ENCODE peak calls at places on chromosomes 4 and X, in four cellular contexts. One of them, this sample, is unnamed.

GRCh38 chrX:40084471-40084870 is 13.3 kb downstream of the BCOR start:
- DNase-seq in SK-N-SH: no peak
- DNase-seq in choroid plexus epithelial cell: no peak
- DNase-seq in MM.1S: no peak
- DNase-seq in this sample: no peak

GRCh38 chr4:112726041-112726440 is 89.1 kb downstream of the LARP7 start:
- DNase-seq in SK-N-SH: no peak
- DNase-seq in choroid plexus epithelial cell: no peak
- DNase-seq in MM.1S: no peak
- DNase-seq in this sample: no peak

GRCh38 chr4:176534566-176534965 is 214.8 kb downstream of the SPCS3 start:
- DNase-seq in SK-N-SH: no peak
- DNase-seq in choroid plexus epithelial cell: peak
- DNase-seq in MM.1S: no peak
- DNase-seq in this sample: no peak

GRCh38 chr4:61200991-61201526 is 933 bp downstream of the ADGRL3 start:
- DNase-seq in SK-N-SH: peak
- DNase-seq in choroid plexus epithelial cell: peak
- DNase-seq in MM.1S: no peak
- DNase-seq in this sample: no peak

GRCh38 chr4:126271266-126271665 is 956.5 kb downstream of the FAT4 start:
- DNase-seq in SK-N-SH: no peak
- DNase-seq in choroid plexus epithelial cell: peak
- DNase-seq in MM.1S: no peak
- DNase-seq in this sample: no peak

GRCh38 chr4:93409035-93409434 is 419.5 kb upstream of the ATOH1 start:
- DNase-seq in SK-N-SH: no peak
- DNase-seq in choroid plexus epithelial cell: no peak
- DNase-seq in MM.1S: no peak
- DNase-seq in this sample: no peak

GRCh38 chr4:10281996-10282395 is 165.4 kb upstream of the WDR1 start:
- DNase-seq in SK-N-SH: no peak
- DNase-seq in choroid plexus epithelial cell: peak
- DNase-seq in MM.1S: no peak
- DNase-seq in this sample: no peak

GRCh38 chr4:81466841-81467671 is 4.7 kb downstream of the RASGEF1B start:
- DNase-seq in SK-N-SH: peak
- DNase-seq in choroid plexus epithelial cell: peak
- DNase-seq in MM.1S: peak
- DNase-seq in this sample: peak

GRCh38 chr4:48175328-48175727 is 41.3 kb upstream of the TXK start:
- DNase-seq in SK-N-SH: no peak
- DNase-seq in choroid plexus epithelial cell: no peak
- DNase-seq in MM.1S: no peak
- DNase-seq in this sample: no peak

GRCh38 chr4:23934915-23935314 is 45.1 kb upstream of the PPARGC1A start:
- DNase-seq in SK-N-SH: no peak
- DNase-seq in choroid plexus epithelial cell: peak
- DNase-seq in MM.1S: no peak
- DNase-seq in this sample: peak

GRCh38 chr4:156961241-156962068 is 10.1 kb downstream of the PDGFC start:
- DNase-seq in SK-N-SH: no peak
- DNase-seq in choroid plexus epithelial cell: no peak
- DNase-seq in MM.1S: no peak
- DNase-seq in this sample: no peak

GRCh38 chr4:153595894-153596601 is 88.0 kb upstream of the TLR2 start:
- DNase-seq in SK-N-SH: no peak
- DNase-seq in choroid plexus epithelial cell: no peak
- DNase-seq in MM.1S: no peak
- DNase-seq in this sample: no peak

GRCh38 chrX:13432776-13433605 is 113.1 kb upstream of the ATXN3L start:
- DNase-seq in SK-N-SH: no peak
- DNase-seq in choroid plexus epithelial cell: peak
- DNase-seq in MM.1S: no peak
- DNase-seq in this sample: no peak

GRCh38 chrX:1453951-1454785 is 1.5 kb upstream of the ASMTL start:
- DNase-seq in SK-N-SH: peak
- DNase-seq in choroid plexus epithelial cell: peak
- DNase-seq in MM.1S: peak
- DNase-seq in this sample: peak

GRCh38 chr4:1065732-1066131 is 47.6 kb downstream of the RNF212 start:
- DNase-seq in SK-N-SH: no peak
- DNase-seq in choroid plexus epithelial cell: no peak
- DNase-seq in MM.1S: no peak
- DNase-seq in this sample: no peak

GRCh38 chr4:147596377-147596776 is 20.8 kb upstream of the TMEM184C start:
- DNase-seq in SK-N-SH: no peak
- DNase-seq in choroid plexus epithelial cell: peak
- DNase-seq in MM.1S: no peak
- DNase-seq in this sample: no peak

GRCh38 chr4:113122066-113122465 is 72.6 kb downstream of the ANK2 start:
- DNase-seq in SK-N-SH: no peak
- DNase-seq in choroid plexus epithelial cell: no peak
- DNase-seq in MM.1S: no peak
- DNase-seq in this sample: no peak

GRCh38 chrX:78614264-78614663 is 44.9 kb downstream of the RTL3 start:
- DNase-seq in SK-N-SH: no peak
- DNase-seq in choroid plexus epithelial cell: no peak
- DNase-seq in MM.1S: no peak
- DNase-seq in this sample: no peak

GRCh38 chr4:128488055-128488705 is 200.6 kb upstream of the PGRMC2 start:
- DNase-seq in SK-N-SH: no peak
- DNase-seq in choroid plexus epithelial cell: no peak
- DNase-seq in MM.1S: no peak
- DNase-seq in this sample: no peak

GRCh38 chrX:27186671-27187070 is 276.5 kb downstream of the PPP4R3C start:
- DNase-seq in SK-N-SH: peak
- DNase-seq in choroid plexus epithelial cell: peak
- DNase-seq in MM.1S: peak
- DNase-seq in this sample: no peak

GRCh38 chr4:183905081-183905592 is at the start of gene STOX2:
- DNase-seq in SK-N-SH: peak
- DNase-seq in choroid plexus epithelial cell: peak
- DNase-seq in MM.1S: no peak
- DNase-seq in this sample: peak

GRCh38 chr4:168633474-168633873 is 136.6 kb downstream of the PALLD start:
- DNase-seq in SK-N-SH: no peak
- DNase-seq in choroid plexus epithelial cell: no peak
- DNase-seq in MM.1S: no peak
- DNase-seq in this sample: no peak

GRCh38 chr4:87805971-87806370 is 6.6 kb downstream of the IBSP start:
- DNase-seq in SK-N-SH: no peak
- DNase-seq in choroid plexus epithelial cell: peak
- DNase-seq in MM.1S: no peak
- DNase-seq in this sample: no peak

GRCh38 chr4:75702919-75703411 is 21.4 kb upstream of the USO1 start:
- DNase-seq in SK-N-SH: peak
- DNase-seq in choroid plexus epithelial cell: no peak
- DNase-seq in MM.1S: no peak
- DNase-seq in this sample: no peak
- H3K4me3 ChIP-seq in SK-N-SH: no peak
- H3K4me3 ChIP-seq in choroid plexus epithelial cell: no peak
- H3K4me3 ChIP-seq in MM.1S: no peak
- H3K4me3 ChIP-seq in this sample: no peak

DNA sequence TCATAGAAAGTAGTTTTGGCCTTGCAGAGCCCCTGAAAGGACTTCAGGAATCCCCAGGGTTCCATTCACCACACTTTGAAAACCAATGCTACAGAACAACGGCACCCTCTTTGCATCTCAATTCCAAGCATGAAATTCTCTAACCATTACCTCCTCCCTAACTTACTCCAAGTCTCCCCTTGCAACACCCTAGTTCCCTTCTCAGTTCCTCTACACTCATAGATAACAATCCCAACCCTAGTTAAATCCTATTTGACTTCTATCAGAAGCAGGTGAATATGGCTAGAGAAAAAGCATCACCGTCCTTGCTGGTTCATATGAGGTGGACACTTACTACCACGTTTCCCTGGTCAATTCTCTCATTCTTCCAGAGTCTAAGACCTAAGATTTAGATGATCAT is 2.4 kb downstream of the RCHY1 start:
- DNase-seq in SK-N-SH: no peak
- DNase-seq in choroid plexus epithelial cell: no peak
- DNase-seq in MM.1S: no peak
- DNase-seq in this sample: no peak
- H3K4me3 ChIP-seq in SK-N-SH: no peak
- H3K4me3 ChIP-seq in choroid plexus epithelial cell: no peak
- H3K4me3 ChIP-seq in MM.1S: peak
- H3K4me3 ChIP-seq in this sample: no peak

GRCh38 chr4:25320374-25321172 is 8.0 kb downstream of the ZCCHC4 start:
- DNase-seq in SK-N-SH: no peak
- DNase-seq in choroid plexus epithelial cell: peak
- DNase-seq in MM.1S: no peak
- DNase-seq in this sample: no peak
- H3K4me3 ChIP-seq in SK-N-SH: no peak
- H3K4me3 ChIP-seq in choroid plexus epithelial cell: no peak
- H3K4me3 ChIP-seq in MM.1S: no peak
- H3K4me3 ChIP-seq in this sample: no peak

GRCh38 chrX:151974336-151975227 is at the start of gene GABRE:
- DNase-seq in SK-N-SH: peak
- DNase-seq in choroid plexus epithelial cell: peak
- DNase-seq in MM.1S: peak
- DNase-seq in this sample: peak
- H3K4me3 ChIP-seq in SK-N-SH: peak
- H3K4me3 ChIP-seq in choroid plexus epithelial cell: peak
- H3K4me3 ChIP-seq in MM.1S: peak
- H3K4me3 ChIP-seq in this sample: peak

DNA sequence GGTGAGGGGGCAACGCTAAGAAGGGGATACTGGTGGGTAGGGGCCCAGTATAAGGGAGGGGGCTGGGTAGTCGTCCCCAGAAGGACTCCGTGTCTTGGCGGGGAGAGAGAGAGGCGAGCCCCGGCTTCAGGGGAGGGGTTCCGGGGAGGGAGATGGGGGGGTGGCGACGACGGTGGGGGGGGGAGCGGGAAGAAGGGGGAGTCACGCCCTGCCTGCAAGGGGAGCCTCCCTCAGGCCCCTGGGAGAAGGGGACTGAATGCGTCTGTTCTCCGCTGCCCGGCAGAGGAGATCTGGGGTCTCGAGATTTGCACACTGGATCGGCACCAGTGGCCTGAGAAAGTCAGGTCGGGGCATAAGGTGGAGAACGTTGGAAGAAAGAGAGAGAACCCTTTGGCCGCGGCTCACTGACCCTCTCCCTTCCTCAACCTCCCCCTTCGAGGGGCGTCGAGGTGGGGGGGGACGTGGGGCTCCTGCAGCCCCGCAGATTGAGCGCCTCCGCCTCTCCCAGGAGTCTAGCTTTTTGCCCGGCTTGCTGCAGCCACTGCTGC is 609 bp upstream of the BCORL1 start:
- DNase-seq in SK-N-SH: peak
- DNase-seq in choroid plexus epithelial cell: no peak
- DNase-seq in MM.1S: no peak
- DNase-seq in this sample: peak
- H3K4me3 ChIP-seq in SK-N-SH: no peak
- H3K4me3 ChIP-seq in choroid plexus epithelial cell: no peak
- H3K4me3 ChIP-seq in MM.1S: peak
- H3K4me3 ChIP-seq in this sample: no peak

GRCh38 chr4:69760455-69760854 is at the start of gene SULT1B1:
- DNase-seq in SK-N-SH: no peak
- DNase-seq in choroid plexus epithelial cell: peak
- DNase-seq in MM.1S: peak
- DNase-seq in this sample: no peak
- H3K4me3 ChIP-seq in SK-N-SH: peak
- H3K4me3 ChIP-seq in choroid plexus epithelial cell: peak
- H3K4me3 ChIP-seq in MM.1S: no peak
- H3K4me3 ChIP-seq in this sample: no peak

DNA sequence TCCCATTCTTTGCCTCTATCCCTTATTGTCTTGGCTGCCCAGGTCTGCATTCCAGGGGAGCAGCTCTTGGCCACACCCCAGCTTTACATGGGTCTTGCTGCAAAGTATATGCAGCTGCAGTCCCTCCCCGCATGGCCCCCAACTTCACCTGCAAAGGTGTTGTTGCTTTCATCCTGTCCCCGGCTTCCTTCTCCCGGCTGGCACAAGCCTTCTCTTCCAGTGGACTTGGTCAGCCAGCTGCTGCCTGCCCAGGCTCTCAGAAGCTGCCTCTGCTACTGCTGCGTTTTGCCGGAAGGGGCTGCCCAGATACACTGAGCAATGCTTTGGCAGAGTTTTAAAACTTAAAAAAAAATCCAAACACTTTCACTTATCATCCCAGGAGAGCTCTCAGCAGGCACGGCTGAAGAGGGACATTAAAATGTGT is 121.2 kb upstream of the PDLIM3 start:
- DNase-seq in SK-N-SH: no peak
- DNase-seq in choroid plexus epithelial cell: peak
- DNase-seq in MM.1S: no peak
- DNase-seq in this sample: peak
- H3K4me3 ChIP-seq in SK-N-SH: no peak
- H3K4me3 ChIP-seq in choroid plexus epithelial cell: peak
- H3K4me3 ChIP-seq in MM.1S: no peak
- H3K4me3 ChIP-seq in this sample: no peak

GRCh38 chrX:11663875-11664210 is 1.9 kb downstream of the ARHGAP6 start:
- DNase-seq in SK-N-SH: no peak
- DNase-seq in choroid plexus epithelial cell: no peak
- DNase-seq in MM.1S: no peak
- DNase-seq in this sample: no peak
- H3K4me3 ChIP-seq in SK-N-SH: no peak
- H3K4me3 ChIP-seq in choroid plexus epithelial cell: peak
- H3K4me3 ChIP-seq in MM.1S: no peak
- H3K4me3 ChIP-seq in this sample: peak

DNA sequence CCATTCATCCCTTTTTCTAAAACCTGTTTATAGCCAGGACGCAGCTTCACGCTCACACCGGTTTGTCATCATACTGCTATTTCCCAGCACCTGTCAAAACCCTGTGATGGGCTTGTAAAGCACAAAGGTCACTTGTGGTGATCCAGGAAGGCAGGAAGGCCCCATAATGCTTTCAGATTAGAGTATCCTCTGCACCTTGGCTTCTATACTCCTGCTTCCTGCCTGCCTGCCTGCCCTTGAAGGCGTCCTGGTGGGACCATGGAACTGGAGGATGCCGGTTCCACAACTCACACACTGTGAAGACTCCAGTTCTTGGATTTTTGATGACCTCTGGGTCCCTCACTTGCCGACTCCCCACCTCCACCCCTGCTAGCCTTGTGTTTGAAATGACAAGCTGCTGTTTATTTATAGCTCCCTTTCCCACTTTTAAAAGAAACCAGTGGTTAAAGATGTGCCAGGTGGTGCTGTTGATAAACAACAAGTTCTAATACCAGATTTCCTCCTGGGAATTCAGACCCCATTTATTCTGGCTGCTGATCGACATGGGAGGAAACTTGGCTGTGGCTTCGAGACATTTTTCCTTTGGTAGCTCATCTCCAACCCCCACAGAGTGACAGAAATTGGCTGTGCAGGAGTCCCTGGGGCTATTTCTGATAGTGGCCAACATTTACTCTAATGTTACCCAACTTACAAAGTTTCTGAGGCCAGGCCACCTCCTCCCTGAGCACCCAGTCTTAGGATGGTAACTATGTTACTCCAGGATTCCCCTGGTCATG is 211.5 kb downstream of the KDR start:
- DNase-seq in SK-N-SH: no peak
- DNase-seq in choroid plexus epithelial cell: no peak
- DNase-seq in MM.1S: no peak
- DNase-seq in this sample: no peak
- H3K4me3 ChIP-seq in SK-N-SH: no peak
- H3K4me3 ChIP-seq in choroid plexus epithelial cell: no peak
- H3K4me3 ChIP-seq in MM.1S: no peak
- H3K4me3 ChIP-seq in this sample: no peak